ENCODE peak calls at places on chromosomes 4 and X, in nine cellular contexts. Y, D, G, C, S, B, X, H and I are unnamed samples.

GRCh38 chr4:68390205-68390604 is 40.3 kb upstream of the YTHDC1 start:
- DNase-seq in Y (no peak), D (no peak), G (no peak), C (no peak), S (no peak), B (no peak), X (no peak), H (no peak), I (no peak)

GRCh38 chr4:119068529-119068962 is 67.1 kb upstream of the MYOZ2 start:
- DNase-seq in Y (no peak), D (no peak), G (no peak), C (no peak), S (peak; percentile 27), B (no peak), X (no peak), H (no peak), I (no peak)

GRCh38 chrX:63961964-63962363 is 176.9 kb upstream of the ARHGEF9 start:
- DNase-seq in Y (no peak), D (no peak), G (no peak), C (no peak), S (no peak), B (no peak), X (no peak), H (no peak), I (no peak)

GRCh38 chr4:155629183-155629825 is 37.3 kb upstream of the GUCY1A1 start:
- DNase-seq in Y (no peak), D (no peak), G (no peak), C (no peak), S (peak; percentile 87), B (no peak), X (no peak), H (no peak), I (no peak)

GRCh38 chrX:113551919-113552318 is 711.3 kb upstream of the AMOT start:
- DNase-seq in Y (peak; percentile 61), D (no peak), G (no peak), C (no peak), S (no peak), B (no peak), X (no peak), H (no peak), I (no peak)

GRCh38 chrX:69179380-69179911 is 14.2 kb upstream of the PJA1 start:
- DNase-seq in Y (peak; percentile 84), D (no peak), G (no peak), C (no peak), S (peak; percentile 48), B (no peak), X (no peak), H (peak; percentile 89), I (no peak)

GRCh38 chr4:41050116-41050515 is 164.2 kb downstream of the APBB2 start:
- DNase-seq in Y (no peak), D (no peak), G (no peak), C (no peak), S (no peak), B (no peak), X (no peak), H (no peak), I (no peak)

GRCh38 chrX:19865567-19866363 is 21.6 kb downstream of the SH3KBP1 start:
- DNase-seq in Y (no peak), D (no peak), G (no peak), C (no peak), S (no peak), B (no peak), X (peak; percentile 5), H (no peak), I (no peak)

GRCh38 chr4:179225594-179225993 is 1783.4 kb upstream of the AGA start:
- DNase-seq in Y (no peak), D (no peak), G (no peak), C (no peak), S (peak; percentile 75), B (no peak), X (no peak), H (no peak), I (no peak)

GRCh38 chrX:71955530-71956120 is 45.0 kb downstream of the NHSL2 start:
- DNase-seq in Y (no peak), D (no peak), G (peak; percentile 13), C (no peak), S (no peak), B (no peak), X (peak; percentile 9), H (no peak), I (no peak)

GRCh38 chrX:65707153-65707552 is 39.7 kb downstream of the MSN start:
- DNase-seq in Y (no peak), D (no peak), G (no peak), C (no peak), S (peak; percentile 38), B (no peak), X (no peak), H (no peak), I (no peak)

GRCh38 chr4:178612725-178613124 is 1170.5 kb upstream of the AGA start:
- DNase-seq in Y (no peak), D (no peak), G (no peak), C (no peak), S (no peak), B (no peak), X (no peak), H (no peak), I (no peak)

GRCh38 chr4:10336471-10336870 is 120.8 kb downstream of the ZNF518B start:
- DNase-seq in Y (no peak), D (no peak), G (no peak), C (no peak), S (no peak), B (no peak), X (no peak), H (no peak), I (no peak)

GRCh38 chrX:148600581-148600980 is 100.2 kb downstream of the AFF2 start:
- DNase-seq in Y (no peak), D (no peak), G (no peak), C (no peak), S (no peak), B (no peak), X (no peak), H (no peak), I (no peak)

GRCh38 chr4:38837849-38838248 is 18.8 kb downstream of the TLR6 start:
- DNase-seq in Y (no peak), D (peak; percentile 58), G (no peak), C (no peak), S (peak; percentile 39), B (no peak), X (no peak), H (no peak), I (no peak)

GRCh38 chr4:190019023-190019858 is 7.8 kb downstream of the FRG2 start:
- DNase-seq in Y (peak; percentile 46), D (no peak), G (no peak), C (no peak), S (no peak), B (no peak), X (no peak), H (no peak), I (no peak)

GRCh38 chr4:122045533-122045932 is 93.7 kb upstream of the TRPC3 start:
- DNase-seq in Y (no peak), D (peak; percentile 76), G (no peak), C (no peak), S (peak; percentile 88), B (no peak), X (no peak), H (peak; percentile 94), I (peak; percentile 52)

GRCh38 chrX:21702725-21703228 is 44.6 kb upstream of the KLHL34 start:
- DNase-seq in Y (no peak), D (no peak), G (no peak), C (no peak), S (no peak), B (no peak), X (no peak), H (no peak), I (no peak)

GRCh38 chrX:139826065-139827044 is 106.5 kb downstream of the ATP11C start:
- DNase-seq in Y (no peak), D (no peak), G (no peak), C (no peak), S (peak; percentile 23), B (no peak), X (no peak), H (peak; percentile 26), I (peak; percentile 37)
- H3K4me1 ChIP-seq in Y (peaks cover 46% of the 10 kb centered on the region), D (no peaks in the 10 kb centered on the region), G (peaks cover 48% of the 10 kb centered on the region), C (peaks cover 32% of the 10 kb centered on the region), S (peaks cover 1% of the 10 kb centered on the region), B (peaks cover 3% of the 10 kb centered on the region), X (peaks cover 52% of the 10 kb centered on the region), H (peaks cover 21% of the 10 kb centered on the region), I (no peaks in the 10 kb centered on the region)

DNA sequence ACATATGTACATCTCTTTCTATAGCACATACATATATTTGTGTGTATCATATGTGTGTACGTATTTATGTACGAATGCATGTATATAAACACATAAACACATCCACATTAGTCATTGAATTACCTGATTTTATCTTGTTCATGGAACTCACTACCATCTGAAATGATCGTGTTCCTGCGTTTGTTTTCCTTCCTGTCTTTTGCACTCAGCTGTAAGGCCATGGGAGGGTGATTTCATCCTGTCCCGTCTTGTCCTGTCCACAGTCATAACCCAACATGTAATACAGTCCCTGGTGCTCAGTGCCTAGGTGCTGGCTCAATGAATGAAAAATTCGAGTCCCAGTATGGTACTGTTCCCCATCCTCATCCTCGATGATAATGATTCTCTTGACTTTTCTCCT is 191.8 kb upstream of the PSAPL1 start:
- DNase-seq in Y (no peak), D (no peak), G (no peak), C (no peak), S (no peak), B (no peak), X (no peak), H (no peak), I (no peak)
- H3K27ac ChIP-seq in Y (no peak overlapping the region), D (no peak overlapping the region), G (no peak overlapping the region), C (no peak overlapping the region), S (no peak overlapping the region), B (no peak overlapping the region), X (no peak overlapping the region), H (no peak overlapping the region), I (no peak overlapping the region)

DNA sequence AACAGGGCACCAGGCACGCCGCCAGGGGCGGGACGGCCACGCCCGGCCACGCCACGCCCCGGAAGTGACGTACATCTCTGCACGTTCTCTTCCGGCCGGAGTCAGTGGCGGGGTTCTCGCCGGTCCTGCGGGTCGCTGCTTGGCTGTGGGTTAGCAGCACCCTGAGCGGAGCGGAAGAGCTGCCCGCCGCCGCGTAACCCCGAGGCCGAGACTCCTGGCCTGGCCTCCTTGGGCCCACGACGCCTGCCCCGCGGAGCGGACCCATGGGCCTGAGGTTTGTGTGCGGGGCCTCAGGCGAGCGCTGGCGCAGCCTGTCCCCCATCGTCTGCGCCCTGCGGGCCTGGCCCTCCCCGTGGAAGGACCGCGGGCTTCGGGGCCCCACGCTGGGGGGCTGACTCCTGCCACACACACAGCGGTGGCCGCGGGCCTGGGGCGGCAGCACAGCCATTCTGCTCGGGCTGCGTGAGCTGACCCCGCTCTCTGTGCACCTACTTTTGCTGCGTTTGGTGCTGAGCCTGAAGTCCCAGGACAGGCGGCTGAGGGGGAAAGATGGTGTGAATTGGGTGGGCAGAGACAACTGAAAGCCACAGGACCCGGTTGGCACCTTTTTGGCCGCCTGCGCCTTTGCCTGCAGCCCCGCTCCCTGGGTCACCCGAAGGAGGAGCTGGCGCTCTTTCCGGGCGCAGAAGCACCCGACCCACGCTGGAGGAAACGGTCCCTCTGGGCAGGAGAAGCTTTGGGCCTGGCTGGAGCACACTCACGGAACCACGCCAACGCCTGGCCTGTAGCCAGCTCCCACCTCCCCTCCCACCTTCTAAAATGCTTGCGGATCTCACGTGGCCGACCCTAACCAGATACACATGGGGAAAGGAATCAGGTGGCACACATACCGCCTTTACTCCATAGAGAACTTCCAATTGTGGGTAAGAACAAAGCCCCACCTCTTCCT is 28.1 kb downstream of the NOP14 start:
- DNase-seq in Y (peak; percentile 96), D (peak; percentile 63), G (peak; percentile 95), C (peak; percentile 98), S (peak; percentile 89), B (peak; percentile 95), X (peak; percentile 95), H (peak; percentile 94), I (peak; percentile 94)
- H3K4me1 ChIP-seq in Y (peaks cover 15% of the 10 kb centered on the region), D (peaks cover 26% of the 10 kb centered on the region), G (peaks cover 71% of the 10 kb centered on the region), C (peaks cover 51% of the 10 kb centered on the region), S (peaks cover 57% of the 10 kb centered on the region), B (no peaks in the 10 kb centered on the region), X (peaks cover 60% of the 10 kb centered on the region), H (peaks cover 56% of the 10 kb centered on the region), I (peaks cover 38% of the 10 kb centered on the region)

GRCh38 chr4:168612435-168613139 is 115.7 kb downstream of the PALLD start:
- DNase-seq in Y (no peak), D (peak; percentile 71), G (no peak), C (no peak), S (peak; percentile 71), B (no peak), X (no peak), H (no peak), I (no peak)
- H3K27ac ChIP-seq in Y (no peak overlapping the region), D (peak overlapping the region; percentile 78), G (peak overlapping the region; percentile 20), C (no peak overlapping the region), S (peak overlapping the region; percentile 54), B (no peak overlapping the region), X (no peak overlapping the region), H (no peak overlapping the region), I (no peak overlapping the region)